ENCODE peak calls at places on chromosome 6, in eight cellular contexts. M, P, V, R, L, I, S and Q are unnamed samples. For H3K4me1, the result is how much of the 10 kb centered on the place peaks cover.

GRCh38 chr6:39268721-39269120 is 39.4 kb upstream of the KCNK5 start:
- DNase-seq in V (no peak), P (no peak), M (no peak), R (peak), S (no peak), L (no peak), I (peak), Q (no peak)

GRCh38 chr6:81621816-81622395 is 130.6 kb downstream of the TENT5A start:
- DNase-seq in V (no peak), L (peak), R (no peak), S (no peak), P (no peak), M (no peak), I (no peak), Q (no peak)

GRCh38 chr6:138618168-138618567 is 118.9 kb upstream of the NHSL1 start:
- DNase-seq in L (no peak), R (no peak), V (no peak), I (no peak), M (no peak), S (no peak), P (no peak), Q (no peak)

GRCh38 chr6:105310371-105310770 is 92.5 kb downstream of the PREP start:
- DNase-seq in P (no peak), S (no peak), L (no peak), M (no peak), R (no peak), I (no peak), V (no peak), Q (no peak)

GRCh38 chr6:151765444-151765886 is 42.0 kb upstream of the ESR1 start:
- DNase-seq in M (peak), I (peak), P (peak), L (peak), R (peak), V (peak), S (peak), Q (peak)

GRCh38 chr6:105153676-105154075 is 26.1 kb downstream of the POPDC3 start:
- DNase-seq in R (no peak), M (no peak), V (no peak), I (no peak), S (no peak), P (no peak), L (no peak), Q (no peak)

GRCh38 chr6:39411465-39411864 is 89.0 kb upstream of the KCNK16 start:
- DNase-seq in L (peak), M (no peak), I (no peak), V (no peak), P (peak), S (no peak), R (no peak), Q (no peak)

GRCh38 chr6:6218246-6219085 is 102.0 kb downstream of the F13A1 start:
- DNase-seq in R (no peak), P (peak), S (no peak), M (no peak), V (no peak), L (peak), I (no peak), Q (no peak)

GRCh38 chr6:130176378-130176777 is 46.4 kb downstream of the SAMD3 start:
- DNase-seq in I (no peak), R (no peak), P (no peak), L (no peak), S (no peak), M (no peak), V (no peak), Q (no peak)

GRCh38 chr6:111813247-111814162 is 59.7 kb downstream of the FYN start:
- DNase-seq in I (no peak), M (no peak), S (no peak), V (no peak), P (peak), L (peak), R (no peak), Q (no peak)

GRCh38 chr6:36986704-36987047 is 680 bp upstream of the MTCH1 start:
- DNase-seq in M (no peak), S (peak), P (no peak), L (no peak), V (no peak), R (no peak), I (no peak), Q (peak)

GRCh38 chr6:44452725-44453124 is 65.2 kb downstream of the CDC5L start:
- DNase-seq in R (no peak), L (peak), V (no peak), P (peak), I (no peak), S (no peak), M (no peak), Q (no peak)

GRCh38 chr6:47076422-47077344 is 34.6 kb upstream of the ADGRF1 start:
- DNase-seq in L (no peak), S (no peak), I (no peak), R (no peak), P (no peak), M (no peak), V (no peak), Q (no peak)

GRCh38 chr6:104750449-104750848 is 109.3 kb downstream of the HACE1 start:
- DNase-seq in V (no peak), I (no peak), R (no peak), L (no peak), S (no peak), M (no peak), P (no peak), Q (no peak)

GRCh38 chr6:16651871-16652270 is 109.4 kb downstream of the ATXN1 start:
- DNase-seq in V (no peak), I (no peak), S (no peak), R (no peak), M (no peak), P (no peak), L (no peak), Q (no peak)

GRCh38 chr6:71489736-71490135 is 201.1 kb downstream of the OGFRL1 start:
- DNase-seq in V (no peak), L (peak), P (peak), M (peak), R (no peak), S (no peak), I (peak), Q (no peak)

GRCh38 chr6:160733045-160733646 is 31.1 kb downstream of the PLG start:
- DNase-seq in P (peak), R (peak), L (peak), S (peak), V (peak), M (peak), I (peak), Q (peak)

GRCh38 chr6:42217165-42217522 is 517 bp downstream of the MRPS10 start:
- DNase-seq in M (no peak), S (peak), I (no peak), R (peak), L (peak), P (no peak), V (no peak), Q (peak)

GRCh38 chr6:137707590-137708360 is 159.3 kb upstream of the TNFAIP3 start:
- DNase-seq in M (peak), I (peak), R (peak), V (peak), P (peak), S (peak), L (peak), Q (peak)

GRCh38 chr6:169959129-169960002 is 207.9 kb downstream of the ERMARD start:
- DNase-seq in L (no peak), M (no peak), V (peak), R (no peak), S (peak), I (peak), P (no peak), Q (peak)

GRCh38 chr6:168145747-168146596 is 67.0 kb upstream of the FRMD1 start:
- DNase-seq in I (no peak), V (no peak), S (no peak), P (no peak), R (no peak), L (no peak), M (no peak), Q (no peak)

GRCh38 chr6:41176189-41176588 is 13.3 kb upstream of the TREM2 start:
- DNase-seq in L (no peak), R (no peak), S (no peak), I (no peak), V (no peak), M (no peak), P (no peak), Q (no peak)

GRCh38 chr6:21958428-21958827 is 338.4 kb downstream of the PRL start:
- DNase-seq in I (no peak), L (no peak), S (no peak), M (no peak), P (no peak), V (no peak), R (no peak), Q (no peak)

GRCh38 chr6:118844915-118845314 is 49.0 kb upstream of the ASF1A start:
- DNase-seq in V (no peak), M (no peak), I (no peak), R (no peak), P (no peak), S (no peak), L (no peak), Q (no peak)

GRCh38 chr6:142872376-142872775 is 72.6 kb downstream of the HIVEP2 start:
- DNase-seq in L (peak), I (no peak), R (no peak), M (no peak), P (no peak), V (no peak), S (no peak), Q (no peak)

GRCh38 chr6:37516076-37516919 is 16.6 kb upstream of the CCDC167 start:
- DNase-seq in I (peak), M (no peak), L (no peak), P (peak), V (peak), R (peak), S (peak), Q (peak)

GRCh38 chr6:152124432-152125074 is 317.1 kb downstream of the ESR1 start:
- DNase-seq in R (peak), L (peak), S (peak), P (peak), I (peak), M (peak), V (peak), Q (peak)

GRCh38 chr6:163776549-163777378 is 362.2 kb downstream of the QKI start:
- DNase-seq in P (no peak), M (no peak), L (no peak), I (no peak), V (no peak), R (no peak), S (no peak), Q (no peak)

GRCh38 chr6:148758492-148758891 is 11.7 kb downstream of the UST start:
- DNase-seq in M (no peak), L (no peak), I (no peak), V (no peak), S (peak), P (no peak), R (no peak), Q (peak)

GRCh38 chr6:98576811-98577210 is 257.6 kb upstream of the POU3F2 start:
- DNase-seq in L (peak), I (no peak), R (no peak), M (no peak), P (no peak), V (no peak), S (no peak), Q (no peak)

GRCh38 chr6:139164001-139164400 is 29.1 kb downstream of the HECA start:
- DNase-seq in P (no peak), I (peak), V (no peak), R (no peak), M (no peak), L (peak), S (no peak), Q (no peak)

GRCh38 chr6:158040051-158040803 is 58.6 kb downstream of the SYNJ2 start:
- DNase-seq in M (peak), R (no peak), P (peak), I (no peak), S (no peak), L (peak), V (peak), Q (no peak)

GRCh38 chr6:120230008-120230407 is 880.4 kb upstream of the MAN1A1 start:
- DNase-seq in I (peak), M (peak), P (peak), S (no peak), L (no peak), V (no peak), R (no peak), Q (peak)

GRCh38 chr6:150079604-150080003 is 10.7 kb upstream of the ULBP3 start:
- DNase-seq in P (peak), S (no peak), I (peak), V (no peak), R (peak), L (no peak), M (no peak), Q (peak)

GRCh38 chr6:113635222-113635970 is 221.7 kb upstream of the MARCKS start:
- DNase-seq in L (peak), P (no peak), R (no peak), M (no peak), V (no peak), I (no peak), S (no peak), Q (no peak)

GRCh38 chr6:73340048-73340447 is 14.0 kb downstream of the DPPA5 start:
- DNase-seq in P (peak), M (no peak), R (no peak), I (no peak), S (no peak), L (peak), V (no peak), Q (no peak)

GRCh38 chr6:115610646-115611045 is 450.0 kb downstream of the FRK start:
- DNase-seq in L (no peak), M (no peak), P (no peak), I (no peak), R (no peak), V (no peak), S (no peak), Q (no peak)

GRCh38 chr6:127821431-127821830 is 79.4 kb downstream of the THEMIS start:
- DNase-seq in V (no peak), I (no peak), M (no peak), L (no peak), R (no peak), S (no peak), P (no peak), Q (no peak)

GRCh38 chr6:146719387-146719786 is 120.6 kb downstream of the ADGB start:
- DNase-seq in R (no peak), P (no peak), M (no peak), V (no peak), S (no peak), I (no peak), L (no peak), Q (no peak)

DNA sequence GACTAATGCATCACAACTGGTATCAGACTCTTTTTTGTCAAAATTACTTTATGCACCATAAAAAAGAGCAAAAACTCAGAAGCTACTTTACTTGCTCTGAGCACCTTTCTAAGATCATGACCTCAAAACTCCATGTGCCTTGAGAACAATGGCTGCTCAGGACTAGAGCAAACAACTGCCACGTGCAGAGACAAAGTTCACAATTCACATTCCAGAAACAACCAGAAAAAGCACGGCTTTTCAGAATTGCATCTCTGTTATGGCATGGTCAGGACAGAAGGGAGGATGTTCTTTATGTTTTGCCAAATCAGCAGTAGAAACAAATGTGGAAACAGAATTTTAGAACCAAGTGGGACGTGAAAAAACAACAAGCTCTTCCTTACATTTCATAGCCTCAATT is 70.5 kb downstream of the CNKSR3 start:
- DNase-seq in L (no peak), P (no peak), I (no peak), R (no peak), V (no peak), S (no peak), M (no peak), Q (no peak)
- H3K4me1 ChIP-seq in L (under half), P (under half), I (under half), R (under half), V (under half), S (under half), M (under half), Q (under half)

GRCh38 chr6:55047433-55048044 is 126.8 kb upstream of the HCRTR2 start:
- DNase-seq in S (no peak), M (no peak), V (no peak), L (peak), R (no peak), P (peak), I (no peak), Q (no peak)
- TF ChIP-seq EZH2phosphoT487 in S (no peak), M (no peak), V (no peak), L (no peak), R (no peak), P (no peak), I (no peak), Q (no peak)

GRCh38 chr6:159301277-159301676 is 132.1 kb downstream of the FNDC1 start:
- DNase-seq in V (no peak), I (no peak), L (no peak), M (no peak), R (no peak), P (no peak), S (no peak), Q (no peak)

GRCh38 chr6:159303784-159304183 is 134.6 kb downstream of the FNDC1 start:
- DNase-seq in I (no peak), P (no peak), S (no peak), M (no peak), R (no peak), V (no peak), L (no peak), Q (no peak)

GRCh38 chr6:159302196-159302595 is 133.0 kb downstream of the FNDC1 start:
- DNase-seq in L (peak), S (no peak), R (no peak), M (no peak), I (no peak), P (no peak), V (no peak), Q (no peak)

GRCh38 chr6:159299566-159299965 is 130.4 kb downstream of the FNDC1 start:
- DNase-seq in S (no peak), I (no peak), R (no peak), M (no peak), P (no peak), V (no peak), L (no peak), Q (peak)

DNA sequence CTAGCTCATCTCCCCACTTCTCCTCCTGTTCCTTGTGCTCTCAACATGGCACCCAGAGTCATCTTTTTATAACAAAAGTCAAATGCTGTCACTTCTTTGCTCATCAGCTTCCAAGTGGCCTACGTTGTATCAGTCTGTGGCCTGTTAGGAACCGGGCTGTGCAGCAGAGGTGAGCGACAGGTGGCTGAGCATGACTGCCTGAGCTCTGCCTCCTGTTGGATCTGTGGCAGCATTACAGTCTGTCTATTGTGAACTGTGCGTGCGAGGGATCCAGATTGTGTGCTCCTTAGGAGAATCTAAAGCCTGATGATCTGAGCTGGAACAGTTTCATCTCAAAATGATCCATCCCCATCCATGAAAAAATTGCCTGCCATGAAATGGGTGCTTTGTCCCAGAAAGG is 129.6 kb downstream of the FNDC1 start:
- DNase-seq in I (no peak), S (no peak), M (no peak), V (no peak), P (no peak), R (no peak), L (no peak), Q (no peak)
- H3K4me1 ChIP-seq in I (under half), S (under half), M (under half), V (under half), P (under half), R (under half), L (under half), Q (under half)

GRCh38 chr6:34015576-34015975 is 130.3 kb downstream of the GRM4 start:
- DNase-seq in S (no peak), V (no peak), I (peak), R (peak), L (peak), M (no peak), P (no peak), Q (no peak)
- TF ChIP-seq EZH2phosphoT487 in S (no peak), V (no peak), I (no peak), R (no peak), L (no peak), M (no peak), P (no peak), Q (no peak)

DNA sequence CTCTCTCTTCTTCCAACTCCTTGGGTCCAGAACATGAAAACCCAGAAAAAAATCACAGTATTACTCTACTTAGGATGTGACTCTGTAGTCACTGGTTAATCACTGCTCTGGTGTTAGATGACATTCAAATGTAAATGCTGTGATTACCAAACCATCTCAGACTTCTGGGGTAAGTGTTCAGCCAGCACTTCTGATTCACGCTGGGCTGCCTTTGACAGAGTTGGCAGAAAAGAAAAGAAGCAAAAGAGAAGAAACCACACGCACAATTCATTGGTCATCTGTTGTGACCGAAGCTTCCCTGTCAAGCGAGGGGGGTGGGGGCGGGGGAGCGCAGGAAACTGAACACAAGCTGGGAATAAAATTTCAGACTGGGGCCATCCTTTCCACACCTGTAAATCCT is 82.7 kb downstream of the PSMG4 start:
- DNase-seq in P (no peak), V (no peak), S (no peak), M (no peak), R (peak), I (peak), L (peak), Q (no peak)
- H3K4me1 ChIP-seq in P (under half), V (under half), S (under half), M (under half), R (half or more), I (half or more), L (under half), Q (under half)